ENCODE peak calls at places on chromosome 21, in five cellular contexts. T is A549, B is H1, U is K562, F is SK-N-SH. Q is an unnamed sample.
A peak's percentile ranks its signal among the peaks of the same experiment; 100 is the strongest.

GRCh38 chr21:45577806-45578801 is 35.9 kb upstream of the SLC19A1 start:
- DNase-seq in T (no peak), B (peak; percentile 43), U (no peak), F (peak; percentile 36), Q (peak; percentile 10)

GRCh38 chr21:36756527-36756926 is 57.6 kb downstream of the SIM2 start:
- DNase-seq in T (no peak), B (no peak), U (no peak), F (no peak), Q (no peak)

GRCh38 chr21:23968722-23969647 is 1638.3 kb downstream of the MRPL39 start:
- DNase-seq in T (no peak), B (peak; percentile 86), U (peak; percentile 51), F (peak; percentile 47), Q (peak; percentile 74)

GRCh38 chr21:38639782-38640750 is 141.8 kb upstream of the ERG start:
- DNase-seq in T (no peak), B (no peak), U (no peak), F (no peak), Q (no peak)

GRCh38 chr21:39633770-39634181 is 21.0 kb downstream of the B3GALT5 start:
- DNase-seq in T (peak; percentile 72), B (no peak), U (no peak), F (no peak), Q (no peak)

GRCh38 chr21:41643246-41643966 is 123.4 kb downstream of the RIPK4 start:
- DNase-seq in T (no peak), B (no peak), U (no peak), F (no peak), Q (no peak)

GRCh38 chr21:38984982-38985422 is 179.3 kb downstream of the ETS2 start:
- DNase-seq in T (no peak), B (no peak), U (no peak), F (peak; percentile 79), Q (no peak)

GRCh38 chr21:31837613-31838390 is 35.0 kb upstream of the HUNK start:
- DNase-seq in T (no peak), B (no peak), U (no peak), F (no peak), Q (no peak)

GRCh38 chr21:45363921-45364463 is 41.0 kb upstream of the COL18A1 start:
- DNase-seq in T (peak; percentile 86), B (no peak), U (peak; percentile 72), F (no peak), Q (no peak)

GRCh38 chr21:45447821-45448220 is 42.9 kb downstream of the COL18A1 start:
- DNase-seq in T (no peak), B (no peak), U (no peak), F (no peak), Q (no peak)

GRCh38 chr21:20250337-20250736 is 747.9 kb upstream of the NCAM2 start:
- DNase-seq in T (no peak), B (no peak), U (no peak), F (no peak), Q (no peak)

GRCh38 chr21:38295997-38296764 is 39.4 kb downstream of the KCNJ15 start:
- DNase-seq in T (no peak), B (no peak), U (no peak), F (no peak), Q (no peak)

GRCh38 chr21:33125981-33126380 is 56.0 kb downstream of the OLIG1 start:
- DNase-seq in T (no peak), B (no peak), U (no peak), F (no peak), Q (no peak)

GRCh38 chr21:33126569-33126968 is 56.6 kb downstream of the OLIG1 start:
- DNase-seq in T (no peak), B (no peak), U (no peak), F (no peak), Q (no peak)

GRCh38 chr21:33124879-33125278 is 54.9 kb downstream of the OLIG1 start:
- DNase-seq in T (no peak), B (no peak), U (no peak), F (no peak), Q (no peak)

GRCh38 chr21:33128538-33128937 is 58.6 kb downstream of the OLIG1 start:
- DNase-seq in T (no peak), B (no peak), U (no peak), F (no peak), Q (no peak)

DNA sequence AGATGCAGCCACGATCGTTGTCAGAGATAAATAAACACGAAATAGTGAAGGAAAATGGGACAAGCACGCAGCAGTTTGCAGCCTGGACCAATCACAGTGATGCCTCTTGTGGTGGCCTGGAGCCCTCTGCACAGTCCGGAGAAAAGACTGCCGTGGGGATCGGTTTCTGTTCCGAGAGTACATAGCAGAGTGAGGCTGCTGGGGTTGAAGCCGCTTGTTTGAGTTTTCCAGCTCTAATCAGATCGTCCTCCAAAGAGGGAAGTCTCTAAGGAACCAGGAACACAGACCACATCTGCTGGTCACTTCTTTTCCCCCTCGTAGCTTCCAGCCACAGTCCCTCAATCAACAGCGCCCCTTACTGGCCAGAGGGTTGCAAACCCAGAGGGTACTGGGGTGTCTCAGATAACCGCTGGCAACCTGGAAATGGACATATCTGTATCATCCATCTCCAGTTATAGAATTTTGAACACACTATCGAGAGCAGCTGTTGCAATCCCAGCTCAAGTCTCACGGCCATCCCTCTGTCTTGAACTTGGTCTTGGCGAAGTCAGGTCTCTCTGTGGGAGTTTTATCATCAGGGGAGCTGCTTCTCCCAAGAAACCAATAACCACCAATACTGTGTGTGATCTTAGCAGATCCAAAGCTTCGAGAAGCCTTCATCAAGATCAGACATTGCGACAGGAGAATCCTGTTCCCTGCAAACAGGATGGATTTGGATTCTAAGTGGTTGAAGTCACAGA is 57.4 kb downstream of the OLIG1 start:
- DNase-seq in T (peak; percentile 46), B (peak; percentile 90), U (peak; percentile 80), F (peak; percentile 60), Q (peak; percentile 82)
- TF ChIP-seq USF2 in T (no peak), B (no peak), U (no peak), F (no peak), Q (no peak)

DNA sequence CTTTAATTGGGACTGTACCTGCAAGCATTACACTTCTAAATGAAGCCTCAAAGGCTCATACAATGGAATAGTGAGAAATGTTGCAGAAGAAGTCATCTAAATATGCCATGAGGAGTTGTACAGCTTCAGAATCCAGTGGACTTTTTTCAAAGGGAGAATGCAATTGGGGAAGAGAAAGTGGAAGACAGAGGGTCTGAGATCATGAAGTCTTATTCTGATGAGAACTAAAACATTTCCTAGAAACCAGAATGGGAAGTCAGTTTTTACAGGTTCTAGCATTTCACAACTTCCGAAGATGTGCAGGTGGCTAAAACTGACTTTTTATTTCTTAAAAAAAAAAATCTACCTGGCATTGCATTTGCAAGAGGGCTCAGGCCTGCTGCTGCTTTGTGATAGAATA is 424.4 kb upstream of the RUNX1 start:
- DNase-seq in T (no peak), B (no peak), U (no peak), F (no peak), Q (no peak)
- TF ChIP-seq MAX in T (no peak), B (no peak), U (no peak), F (no peak), Q (no peak)

GRCh38 chr21:33539612-33540011 is 2.3 kb downstream of the GART start:
- DNase-seq in T (no peak), B (no peak), U (no peak), F (no peak), Q (no peak)

GRCh38 chr21:33541756-33542639 is at the start of gene GART:
- DNase-seq in T (peak; percentile 33), B (peak; percentile 87), U (peak; percentile 92), F (peak; percentile 88), Q (peak; percentile 85)

GRCh38 chr21:33542640-33543504 is at the start of gene SON:
- DNase-seq in T (peak; percentile 79), B (peak; percentile 91), U (peak; percentile 99), F (peak; percentile 93), Q (peak; percentile 98)

GRCh38 chr21:33540711-33541104 is 1.2 kb downstream of the GART start:
- DNase-seq in T (no peak), B (no peak), U (no peak), F (no peak), Q (no peak)

DNA sequence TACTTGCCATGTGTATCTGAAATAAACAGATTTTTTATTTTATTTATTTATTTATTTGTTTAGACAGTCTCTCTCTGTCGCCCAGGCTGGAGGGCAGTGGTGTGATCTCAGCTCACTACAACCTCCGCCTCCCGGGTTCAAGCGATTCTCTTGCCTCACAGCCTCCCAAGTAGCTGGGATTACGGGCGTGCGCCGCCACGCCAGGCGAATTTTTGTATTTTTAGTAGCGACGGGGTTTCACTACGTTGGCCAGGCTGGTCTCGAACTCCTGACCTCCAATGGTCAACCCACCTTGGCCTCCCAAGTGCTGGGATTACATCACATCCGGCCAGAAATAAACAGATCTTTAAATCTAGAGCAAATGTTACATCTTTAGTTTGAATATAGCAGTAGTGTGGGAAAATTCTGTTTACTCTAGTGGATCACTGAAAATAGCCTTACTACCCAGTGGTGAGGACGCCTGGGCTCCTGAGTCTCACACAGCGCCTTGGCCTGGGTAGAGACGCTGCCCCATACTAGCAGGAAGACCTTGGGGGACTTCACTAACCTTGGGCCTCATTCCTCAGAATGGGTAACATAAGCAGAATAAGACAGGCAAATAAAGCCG is 709 bp downstream of the GART start:
- DNase-seq in T (no peak), B (no peak), U (peak; percentile 34), F (no peak), Q (no peak)
- TF ChIP-seq USF2 in T (no peak), B (no peak), U (no peak), F (no peak), Q (no peak)

DNA sequence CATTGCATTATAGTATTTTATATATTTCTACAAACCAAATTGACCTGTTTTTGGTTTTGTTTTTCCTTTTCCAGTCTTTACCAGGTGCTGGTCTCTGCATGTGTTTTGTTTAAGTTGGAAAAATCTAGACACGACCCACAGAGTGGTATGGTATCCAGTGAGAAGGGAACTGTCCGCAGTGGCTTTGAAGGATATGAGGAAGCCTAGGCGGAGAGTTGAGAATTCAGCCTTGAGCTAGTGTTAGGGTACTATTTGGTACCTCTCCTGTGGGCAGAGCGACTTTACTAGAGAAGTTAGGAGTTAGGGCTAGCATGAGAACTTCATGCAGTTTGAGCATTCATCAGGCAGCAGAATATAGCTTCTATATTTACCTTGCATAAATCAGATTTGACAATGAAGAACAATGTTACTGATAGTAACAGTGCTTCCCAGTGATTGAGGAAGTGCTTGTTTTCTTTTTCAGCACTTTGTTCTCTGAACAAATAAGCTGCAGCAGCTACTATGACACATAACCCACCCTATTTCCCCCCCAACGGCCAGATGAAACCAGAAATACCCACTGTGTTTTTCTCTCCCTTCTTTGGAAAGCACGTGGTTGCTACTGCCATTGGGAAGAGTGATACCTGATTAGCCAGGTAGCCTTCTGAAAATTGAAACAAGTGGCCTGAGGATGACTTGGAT is 19.0 kb downstream of the MRPS6 start:
- DNase-seq in T (no peak), B (no peak), U (no peak), F (no peak), Q (no peak)
- TF ChIP-seq MAX in T (no peak), B (no peak), U (no peak), F (no peak), Q (no peak)

GRCh38 chr21:43315244-43316137 is 111.4 kb downstream of the SIK1 start:
- DNase-seq in T (no peak), B (no peak), U (no peak), F (no peak), Q (no peak)
- TF ChIP-seq USF2 in T (no peak), B (no peak), U (no peak), F (no peak), Q (no peak)